ENCODE peak calls at places on chromosome 19, in seven cellular contexts. J is fibroblast of lung, Q is PC-3, H is HCT116, N is H1, C is neural progenitor cell, V is hepatocyte. T is an unnamed sample. For H3K36me3 and H3K27me3, the result is how much of the 10 kb centered on the place peaks cover.

GRCh38 chr19:50607874-50608785 is 31.6 kb downstream of the SYT3 start:
- DNase-seq in J (peak), Q (peak), H (peak), N (peak), C (peak), V (peak), T (no peak)

GRCh38 chr19:4425531-4425930 is 23.1 kb downstream of the CHAF1A start:
- DNase-seq in J (peak), Q (no peak), H (no peak), N (no peak), C (no peak), V (no peak), T (no peak)

GRCh38 chr19:19224852-19225494 is 13.2 kb downstream of the NCAN start:
- DNase-seq in J (no peak), Q (peak), H (peak), N (peak), C (peak), V (peak), T (peak)

GRCh38 chr19:29040951-29041350 is 172.0 kb downstream of the UQCRFS1 start:
- DNase-seq in J (no peak), Q (no peak), H (no peak), N (no peak), C (peak), V (no peak), T (no peak)

GRCh38 chr19:38399537-38399936 is 3.4 kb upstream of the FAM98C start:
- DNase-seq in J (no peak), Q (no peak), H (no peak), N (no peak), C (no peak), V (no peak), T (no peak)

GRCh38 chr19:16446108-16447014 is 25.4 kb downstream of the EPS15L1 start:
- DNase-seq in J (no peak), Q (no peak), H (no peak), N (no peak), C (no peak), V (no peak), T (no peak)

GRCh38 chr19:28312269-28312668 is 900.7 kb downstream of the UQCRFS1 start:
- DNase-seq in J (no peak), Q (no peak), H (no peak), N (no peak), C (no peak), V (no peak), T (no peak)

GRCh38 chr19:8973501-8974091 is 36.6 kb downstream of the MUC16 start:
- DNase-seq in J (peak), Q (peak), H (no peak), N (no peak), C (peak), V (peak), T (no peak)

GRCh38 chr19:15369594-15369891 is 10.0 kb downstream of the AKAP8 start:
- DNase-seq in J (no peak), Q (no peak), H (no peak), N (no peak), C (no peak), V (no peak), T (no peak)

GRCh38 chr19:15368051-15368632 is 11.4 kb downstream of the AKAP8 start:
- DNase-seq in J (no peak), Q (no peak), H (no peak), N (no peak), C (no peak), V (no peak), T (no peak)

GRCh38 chr19:15365264-15365663 is 14.3 kb downstream of the AKAP8 start:
- DNase-seq in J (no peak), Q (no peak), H (no peak), N (no peak), C (no peak), V (no peak), T (no peak)

GRCh38 chr19:15368798-15369593 is 10.6 kb downstream of the AKAP8 start:
- DNase-seq in J (no peak), Q (no peak), H (no peak), N (no peak), C (no peak), V (no peak), T (no peak)

DNA sequence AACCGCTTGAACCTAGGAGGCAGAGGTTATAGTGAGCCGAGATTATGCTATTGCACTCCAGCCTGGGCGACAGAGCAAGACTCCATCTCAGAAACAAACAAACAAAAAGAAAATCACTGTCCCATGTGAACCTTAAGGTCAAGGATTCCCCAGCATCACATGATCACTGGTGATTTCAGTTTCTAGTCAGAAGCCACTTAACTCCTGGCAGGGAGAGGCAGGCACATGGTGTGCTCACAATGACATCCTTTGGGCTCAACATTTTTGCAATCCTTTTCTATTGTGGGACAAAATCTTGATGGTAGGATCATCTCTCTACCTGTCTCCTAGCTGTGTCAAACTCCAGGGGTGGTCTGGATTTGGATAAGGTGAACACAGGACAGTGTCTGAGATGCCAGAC is 12.1 kb downstream of the AKAP8 start:
- DNase-seq in J (no peak), Q (no peak), H (no peak), N (no peak), C (no peak), V (no peak), T (no peak)
- H3K36me3 ChIP-seq in J (under half), Q (under half), H (under half), N (under half), C (under half), V (under half), T (under half)

GRCh38 chr19:12794196-12794921 is 3.1 kb downstream of the JUNB start:
- DNase-seq in J (no peak), Q (peak), H (no peak), N (no peak), C (no peak), V (no peak), T (no peak)

GRCh38 chr19:12792853-12793289 is 1.6 kb downstream of the JUNB start:
- DNase-seq in J (no peak), Q (peak), H (no peak), N (no peak), C (no peak), V (no peak), T (no peak)

GRCh38 chr19:12792048-12792852 is 964 bp downstream of the JUNB start:
- DNase-seq in J (no peak), Q (peak), H (no peak), N (peak), C (peak), V (peak), T (no peak)

GRCh38 chr19:12794936-12795335 is 3.6 kb downstream of the JUNB start:
- DNase-seq in J (no peak), Q (no peak), H (no peak), N (no peak), C (no peak), V (no peak), T (no peak)

GRCh38 chr19:12793290-12794195 is 2.3 kb downstream of the JUNB start:
- DNase-seq in J (peak), Q (peak), H (peak), N (peak), C (peak), V (peak), T (no peak)
- H3K27me3 ChIP-seq in J (under half), Q (under half), H (under half), N (under half), C (under half), V (under half), T (under half)

DNA sequence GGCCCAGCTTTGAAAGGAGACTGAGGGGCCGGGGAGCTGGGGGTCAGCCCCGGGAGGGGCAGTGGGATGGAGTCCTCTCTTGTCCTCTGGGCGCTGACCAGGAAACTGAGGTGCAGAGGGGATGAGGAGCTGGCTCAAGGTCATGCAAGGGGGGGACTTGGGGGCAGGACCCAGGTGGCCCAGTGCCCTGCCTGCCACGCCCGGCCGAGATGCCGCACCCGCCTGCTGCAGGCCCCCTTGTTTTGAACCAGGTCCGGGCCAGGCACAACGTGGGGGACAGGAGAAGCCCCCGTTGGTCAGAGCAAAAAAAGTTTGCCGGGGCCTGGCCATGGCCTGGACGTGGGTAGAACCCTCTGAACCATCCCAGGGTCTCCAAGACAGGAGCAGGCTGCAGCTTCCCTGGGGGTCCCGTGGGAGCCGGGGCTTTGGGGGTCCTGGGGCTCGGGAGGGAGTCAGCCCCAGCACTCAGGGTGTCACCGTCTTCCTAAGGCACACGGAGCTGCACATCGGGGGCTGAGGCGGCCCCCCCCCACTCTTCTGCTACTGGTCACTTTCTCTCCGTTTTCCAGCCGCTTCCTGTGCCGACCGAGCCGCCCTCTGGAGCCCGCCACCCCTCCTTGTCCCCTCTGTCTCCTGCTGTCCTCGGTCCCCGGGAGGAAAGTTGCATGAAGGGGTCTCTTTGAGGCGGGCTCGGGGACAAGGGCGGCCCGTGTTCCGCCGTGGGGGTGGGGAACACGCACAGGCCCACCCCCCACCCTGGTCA is 1.4 kb downstream of the EFNA2 start:
- DNase-seq in J (no peak), Q (no peak), H (no peak), N (no peak), C (no peak), V (no peak), T (no peak)
- TF ChIP-seq EZH2 in J (peak), Q (no peak), H (no peak), N (no peak), C (no peak), V (no peak), T (peak)

GRCh38 chr19:32475393-32475792 is 69.8 kb downstream of the DPY19L3 start:
- DNase-seq in J (no peak), Q (no peak), H (no peak), N (no peak), C (no peak), V (no peak), T (no peak)

GRCh38 chr19:32465176-32465575 is 59.6 kb downstream of the DPY19L3 start:
- DNase-seq in J (no peak), Q (no peak), H (no peak), N (no peak), C (no peak), V (no peak), T (no peak)

GRCh38 chr19:32469796-32470195 is 64.2 kb downstream of the DPY19L3 start:
- DNase-seq in J (no peak), Q (no peak), H (no peak), N (no peak), C (no peak), V (no peak), T (no peak)

GRCh38 chr19:32471811-32472210 is 66.2 kb downstream of the DPY19L3 start:
- DNase-seq in J (no peak), Q (no peak), H (no peak), N (no peak), C (no peak), V (no peak), T (no peak)

DNA sequence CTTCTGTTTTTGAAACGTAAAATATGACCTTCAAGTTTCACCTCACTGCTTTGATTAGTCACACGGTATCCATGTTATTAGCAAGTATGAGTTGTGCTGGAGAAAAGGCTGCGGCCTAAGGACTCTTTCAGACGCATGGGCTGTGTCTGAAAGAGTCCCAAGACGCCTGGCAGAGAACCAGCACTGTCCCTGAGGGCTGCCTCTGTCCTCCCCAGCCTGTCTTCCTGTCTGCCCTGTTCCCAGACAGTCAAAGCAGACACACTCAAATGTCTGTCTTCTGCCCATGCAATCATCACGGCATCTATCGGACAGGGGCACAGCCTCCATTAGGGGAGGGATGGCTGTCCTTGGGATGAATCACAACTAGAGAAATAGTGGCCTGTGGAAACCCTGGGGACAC is 65.5 kb downstream of the DPY19L3 start:
- DNase-seq in J (peak), Q (no peak), H (no peak), N (no peak), C (no peak), V (no peak), T (no peak)
- H3K36me3 ChIP-seq in J (under half), Q (under half), H (under half), N (under half), C (under half), V (under half), T (under half)

T was measured in keratinocyte.